ENCODE peak calls at places on chromosomes 6 and 20, in eight cellular contexts. Y is H54, P is pons, S is fibroblast of mammary gland, J is endothelial cell, B is M059J, N is thoracic aorta, R is osteocyte. L is an unnamed sample.

GRCh38 chr6:30707281-30707850 is 9.7 kb downstream of the MDC1 start:
- DNase-seq in B (no peak), R (no peak), Y (no peak), J (no peak), P (no peak), N (no peak), S (no peak), L (no peak)

GRCh38 chr6:34358389-34358906 is 34.0 kb downstream of the NUDT3 start:
- DNase-seq in J (no peak), S (peak), N (no peak), Y (no peak), B (peak), R (no peak), P (no peak), L (peak)

GRCh38 chr6:20414711-20415110 is 13.0 kb downstream of the E2F3 start:
- DNase-seq in R (no peak), P (no peak), B (no peak), S (no peak), N (no peak), J (no peak), Y (no peak), L (no peak)

GRCh38 chr6:153101461-153101860 is 29.6 kb downstream of the RGS17 start:
- DNase-seq in J (no peak), R (no peak), Y (no peak), S (no peak), N (no peak), B (no peak), P (no peak), L (no peak)

GRCh38 chr6:159533016-159533415 is 160.0 kb downstream of the SOD2 start:
- DNase-seq in Y (no peak), J (no peak), B (no peak), P (no peak), R (no peak), N (no peak), S (no peak), L (no peak)

GRCh38 chr20:41329435-41330342 is 10.9 kb upstream of the LPIN3 start:
- DNase-seq in R (peak), Y (peak), S (peak), B (peak), P (peak), N (peak), J (no peak), L (peak)

GRCh38 chr20:46563170-46563847 is 12.9 kb upstream of the OCSTAMP start:
- DNase-seq in B (no peak), Y (no peak), S (no peak), R (no peak), P (peak), J (peak), N (no peak), L (no peak)

GRCh38 chr6:31345026-31345730 is 11.8 kb downstream of the HLA-B start:
- DNase-seq in B (no peak), R (no peak), J (no peak), P (no peak), N (no peak), S (no peak), Y (no peak), L (no peak)

GRCh38 chr20:58552366-58552934 is 37.3 kb upstream of the APCDD1L start:
- DNase-seq in B (no peak), J (no peak), Y (no peak), N (no peak), R (peak), S (no peak), P (no peak), L (no peak)

GRCh38 chr6:159729598-159729997 is 2.3 kb downstream of the WTAP start:
- DNase-seq in S (peak), B (peak), Y (no peak), N (no peak), P (no peak), J (no peak), R (no peak), L (peak)

GRCh38 chr20:513429-513828 is 30.2 kb downstream of the CSNK2A1 start:
- DNase-seq in N (no peak), Y (no peak), J (no peak), P (no peak), S (peak), R (no peak), B (peak), L (no peak)

GRCh38 chr6:35494161-35494563 is 2.7 kb downstream of the TEAD3 start:
- DNase-seq in Y (no peak), P (peak), J (peak), B (peak), R (no peak), S (no peak), N (no peak), L (peak)

GRCh38 chr20:59145926-59146800 is 17.5 kb upstream of the ZNF831 start:
- DNase-seq in N (no peak), R (no peak), P (no peak), B (no peak), S (no peak), Y (no peak), J (no peak), L (no peak)

GRCh38 chr6:20335872-20336271 is 65.8 kb upstream of the E2F3 start:
- DNase-seq in R (no peak), J (no peak), N (no peak), S (no peak), Y (no peak), P (no peak), B (no peak), L (no peak)

GRCh38 chr20:10077081-10077471 is 42.3 kb downstream of the ANKEF1 start:
- DNase-seq in Y (no peak), S (no peak), R (no peak), P (no peak), N (no peak), B (no peak), J (peak), L (no peak)

GRCh38 chr20:62590301-62591121 is 51.8 kb upstream of the SLCO4A1 start:
- DNase-seq in B (peak), P (no peak), S (peak), Y (peak), N (no peak), R (no peak), J (no peak), L (peak)

GRCh38 chr20:33415948-33416347 is 14.6 kb upstream of the CDK5RAP1 start:
- DNase-seq in J (peak), Y (no peak), S (peak), P (peak), N (no peak), B (peak), R (no peak), L (peak)

GRCh38 chr6:143039548-143039947 is 21.1 kb upstream of the AIG1 start:
- DNase-seq in Y (no peak), S (no peak), B (no peak), J (no peak), R (no peak), N (no peak), P (no peak), L (no peak)

GRCh38 chr6:90251295-90251992 is 45.2 kb downstream of the BACH2 start:
- DNase-seq in B (no peak), R (no peak), S (peak), Y (no peak), P (no peak), N (no peak), J (no peak), L (no peak)

GRCh38 chr6:16420715-16421461 is 182.5 kb downstream of the GMPR start:
- DNase-seq in J (no peak), Y (no peak), P (peak), R (no peak), N (no peak), S (peak), B (peak), L (peak)

GRCh38 chr20:58478141-58478805 is 36.9 kb downstream of the APCDD1L start:
- DNase-seq in N (no peak), R (no peak), J (no peak), P (no peak), S (peak), Y (no peak), B (peak), L (peak)

GRCh38 chr20:49569403-49570115 is 1.6 kb upstream of the PTGIS start:
- DNase-seq in S (no peak), Y (no peak), R (no peak), N (no peak), P (no peak), J (no peak), B (no peak), L (peak)

GRCh38 chr20:3222635-3223600 is 13.6 kb downstream of the ITPA start:
- DNase-seq in N (no peak), S (no peak), Y (no peak), R (no peak), B (no peak), P (peak), J (no peak), L (no peak)

GRCh38 chr20:18138639-18139583 is 1.2 kb downstream of the KAT14 start:
- DNase-seq in R (no peak), S (no peak), Y (no peak), B (peak), P (no peak), J (no peak), N (no peak), L (no peak)

GRCh38 chr6:156808287-156808686 is 31.1 kb downstream of the ARID1B start:
- DNase-seq in S (peak), P (peak), J (no peak), B (no peak), N (no peak), Y (no peak), R (no peak), L (no peak)

GRCh38 chr6:157867155-157867559 is 44.1 kb downstream of the SNX9 start:
- DNase-seq in N (no peak), S (peak), J (no peak), B (peak), P (no peak), Y (peak), R (no peak), L (peak)

GRCh38 chr20:24993337-24994185 is 1.0 kb upstream of the APMAP start:
- DNase-seq in Y (peak), N (no peak), S (peak), P (peak), B (peak), J (no peak), R (no peak), L (peak)

GRCh38 chr6:35663447-35664235 is 25.1 kb downstream of the FKBP5 start:
- DNase-seq in S (peak), P (no peak), J (no peak), N (no peak), B (peak), R (no peak), Y (peak), L (peak)

GRCh38 chr20:5766085-5766764 is 16.0 kb downstream of the SHLD1 start:
- DNase-seq in B (no peak), J (no peak), Y (no peak), S (no peak), N (no peak), P (no peak), R (no peak), L (no peak)

GRCh38 chr20:34529742-34530141 is 13.5 kb downstream of the DYNLRB1 start:
- DNase-seq in Y (no peak), P (peak), N (no peak), S (no peak), R (no peak), B (no peak), J (no peak), L (no peak)

GRCh38 chr6:14476793-14477531 is 359.4 kb downstream of the CD83 start:
- DNase-seq in N (no peak), B (peak), P (peak), S (peak), Y (peak), J (no peak), R (no peak), L (peak)

GRCh38 chr6:97714772-97715171 is 431.8 kb upstream of the MMS22L start:
- DNase-seq in J (no peak), B (no peak), S (no peak), Y (no peak), P (no peak), R (no peak), N (no peak), L (no peak)

GRCh38 chr6:113695506-113695905 is 161.6 kb upstream of the MARCKS start:
- DNase-seq in N (no peak), P (no peak), S (peak), R (no peak), B (peak), Y (no peak), J (no peak), L (peak)

GRCh38 chr6:69866351-69867074 is at the start of gene COL19A1:
- DNase-seq in B (peak), J (peak), R (no peak), Y (no peak), S (no peak), N (no peak), P (no peak), L (no peak)